ENCODE peak calls at places on chromosomes 1 and 21, in four cellular contexts. B is thoracic aorta, D is hepatocyte, X is adrenal gland. N is an unnamed sample. For H3K27me3, the result is how much of the 10 kb centered on the place peaks cover.

GRCh38 chr1:203628185-203628996 is 1.8 kb downstream of the ATP2B4 start:
- DNase-seq in X (peak), D (peak), B (no peak), N (peak)

GRCh38 chr1:90074137-90074536 is 79.2 kb downstream of the ZNF326 start:
- DNase-seq in X (no peak), B (no peak), D (no peak), N (no peak)

GRCh38 chr1:198679535-198680173 is 40.8 kb downstream of the PTPRC start:
- DNase-seq in B (no peak), X (no peak), D (no peak), N (no peak)

GRCh38 chr21:42518216-42518615 is 4.6 kb downstream of the SLC37A1 start:
- DNase-seq in B (no peak), D (no peak), X (no peak), N (peak)

GRCh38 chr21:41664881-41665765 is 101.7 kb downstream of the RIPK4 start:
- DNase-seq in B (peak), D (no peak), X (no peak), N (no peak)

GRCh38 chr1:92480200-92480812 is 6.4 kb downstream of the GFI1 start:
- DNase-seq in B (no peak), X (no peak), D (peak), N (peak)

GRCh38 chr1:3248416-3249141 is 179.6 kb downstream of the PRDM16 start:
- DNase-seq in X (no peak), D (no peak), B (no peak), N (no peak)

GRCh38 chr1:238063454-238063853 is 172.7 kb upstream of the ZP4 start:
- DNase-seq in B (no peak), D (no peak), X (no peak), N (no peak)

GRCh38 chr1:29029652-29030051 is 94.1 kb downstream of the TMEM200B start:
- DNase-seq in D (no peak), X (no peak), B (no peak), N (no peak)

GRCh38 chr1:154849645-154850131 is 20.4 kb downstream of the KCNN3 start:
- DNase-seq in D (no peak), B (no peak), X (no peak), N (peak)

GRCh38 chr1:41537257-41537656 is 52.8 kb upstream of the EDN2 start:
- DNase-seq in D (no peak), B (no peak), X (no peak), N (no peak)

GRCh38 chr1:181386951-181387350 is 96.4 kb upstream of the CACNA1E start:
- DNase-seq in D (no peak), B (no peak), X (no peak), N (peak)

GRCh38 chr1:11806307-11806936 is 431 bp downstream of the CLCN6 start:
- DNase-seq in B (no peak), D (peak), X (peak), N (peak)

GRCh38 chr1:183323849-183324683 is 94.1 kb downstream of the NMNAT2 start:
- DNase-seq in D (no peak), X (no peak), B (no peak), N (peak)

GRCh38 chr1:108114026-108114599 is 86.0 kb downstream of the SLC25A24 start:
- DNase-seq in X (no peak), B (no peak), D (no peak), N (peak)
- H3K27me3 ChIP-seq in X (under half), B (under half), D (under half), N (under half)

GRCh38 chr1:228440761-228441500 is 24.3 kb upstream of the TRIM17 start:
- DNase-seq in X (no peak), D (no peak), B (no peak), N (no peak)
- H3K27me3 ChIP-seq in X (under half), D (under half), B (under half), N (half or more)

DNA sequence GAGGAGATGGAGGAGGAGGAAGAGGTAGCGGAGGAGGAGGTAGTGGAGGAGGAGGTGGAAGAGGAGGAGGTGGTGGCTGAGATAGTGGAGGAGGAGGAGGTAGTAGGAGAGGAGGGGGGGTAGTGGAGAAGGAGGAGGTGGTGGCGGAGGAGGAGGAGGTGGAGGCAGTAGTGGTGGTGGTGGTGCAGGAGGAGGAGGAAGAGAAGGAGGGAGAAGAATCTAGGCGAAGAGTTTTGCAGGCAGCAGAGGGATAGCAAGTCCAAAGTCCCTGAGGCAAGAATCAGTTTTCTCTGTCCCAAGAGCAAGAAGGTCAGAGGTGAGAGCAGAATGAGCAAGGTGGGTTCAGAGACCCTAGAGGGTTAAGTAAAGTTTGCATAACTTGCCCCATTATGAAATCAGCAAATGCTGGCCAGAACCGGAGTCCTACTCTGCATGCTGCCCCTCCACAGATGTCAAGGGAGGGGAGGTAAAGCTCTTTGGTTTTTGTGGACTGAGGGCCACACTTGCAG is 38.8 kb upstream of the GNPAT start:
- DNase-seq in D (no peak), X (no peak), B (no peak), N (no peak)
- H3K27me3 ChIP-seq in D (under half), X (under half), B (under half), N (under half)

DNA sequence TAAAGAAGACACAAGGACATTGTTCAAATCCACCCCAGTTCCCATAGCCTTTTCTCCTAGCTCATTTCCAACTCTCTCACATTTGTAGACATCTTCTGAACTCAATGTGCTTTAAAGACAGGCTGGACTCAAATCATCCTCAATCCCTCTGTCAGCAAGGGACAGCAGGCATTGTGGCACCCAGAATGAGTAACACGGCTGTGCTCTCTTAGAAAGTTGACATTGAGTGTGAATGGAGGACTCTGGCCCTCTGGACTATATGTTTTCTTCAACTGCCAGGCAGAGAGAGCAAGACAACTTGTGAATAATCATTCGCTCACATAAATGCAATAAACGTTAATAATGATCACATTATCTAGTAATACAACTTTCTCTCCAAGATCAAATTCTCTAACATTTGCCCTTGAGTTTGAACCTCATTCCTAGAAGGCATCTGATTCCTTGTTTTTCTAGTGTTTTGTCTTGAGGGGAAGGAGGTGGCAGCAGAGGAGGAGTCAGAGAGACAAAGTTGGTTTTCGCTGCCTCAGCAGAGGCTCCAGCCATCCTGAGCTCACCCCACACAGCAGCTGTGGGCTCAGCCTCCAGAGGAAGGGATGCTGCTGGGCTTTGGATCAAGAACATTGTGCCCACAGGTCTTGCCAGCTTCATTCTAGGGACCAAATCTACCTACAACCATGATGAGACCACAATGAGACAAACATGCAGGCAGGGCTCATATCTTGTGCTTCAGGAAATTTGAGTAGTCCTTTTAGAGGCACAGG is 85.1 kb downstream of the BCAR3 start:
- DNase-seq in B (no peak), X (no peak), D (no peak), N (no peak)
- H3K27me3 ChIP-seq in B (under half), X (under half), D (under half), N (under half)

GRCh38 chr21:32248616-32249550 is 30.0 kb downstream of the MIS18A start:
- DNase-seq in X (no peak), B (no peak), D (no peak), N (no peak)

GRCh38 chr21:32241434-32241785 is 37.4 kb downstream of the MIS18A start:
- DNase-seq in D (no peak), B (no peak), X (no peak), N (no peak)

GRCh38 chr21:32246571-32246970 is 32.3 kb downstream of the MIS18A start:
- DNase-seq in D (no peak), B (no peak), X (no peak), N (no peak)

GRCh38 chr21:32249551-32250280 is 29.1 kb downstream of the MIS18A start:
- DNase-seq in D (no peak), B (no peak), X (no peak), N (no peak)

GRCh38 chr21:32245971-32246370 is 32.9 kb downstream of the MIS18A start:
- DNase-seq in D (no peak), B (no peak), X (no peak), N (no peak)
- H3K27me3 ChIP-seq in D (under half), B (under half), X (under half), N (under half)

DNA sequence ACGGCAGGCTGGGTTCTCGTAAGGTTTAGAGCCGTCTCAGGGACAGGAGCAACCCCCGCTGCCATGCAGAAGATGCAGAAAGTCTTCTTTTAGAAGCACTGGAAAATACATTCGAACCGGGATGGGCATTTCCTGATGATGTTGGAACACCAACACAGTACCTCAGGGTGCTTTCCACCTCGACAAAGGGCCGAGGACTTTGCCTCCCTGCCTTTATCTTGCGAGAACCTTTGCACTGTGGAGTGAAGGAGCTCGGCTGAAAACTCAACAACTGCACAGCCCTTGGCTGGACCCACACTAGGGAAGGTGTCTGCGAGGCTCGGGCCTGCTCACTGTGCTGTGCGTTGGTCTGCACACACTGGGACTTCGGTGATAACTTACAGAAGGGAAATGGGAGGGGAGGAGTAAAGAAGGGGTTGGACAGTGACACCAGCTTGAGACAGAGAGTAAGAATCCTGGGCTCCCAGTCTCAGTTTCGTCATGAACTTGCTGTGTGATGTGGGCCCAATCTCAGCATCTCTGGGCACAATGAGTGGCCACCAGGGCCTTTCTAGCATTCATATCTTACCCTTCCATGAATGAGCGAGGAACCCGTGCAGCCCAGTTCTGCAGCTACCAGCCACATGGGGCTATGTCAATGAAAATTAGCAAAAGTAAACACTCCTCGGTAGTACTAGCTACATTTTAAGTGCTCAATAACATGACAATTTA is 18.2 kb downstream of the RCAN1 start:
- DNase-seq in D (peak), B (no peak), X (no peak), N (peak)
- H3K27me3 ChIP-seq in D (under half), B (under half), X (under half), N (under half)

GRCh38 chr1:201889092-201889968 is 632 bp downstream of the SHISA4 start:
- DNase-seq in B (no peak), D (no peak), X (no peak), N (peak)

GRCh38 chr1:201890223-201890622 is 1.5 kb downstream of the SHISA4 start:
- DNase-seq in X (no peak), B (no peak), D (no peak), N (no peak)

GRCh38 chr1:201892211-201892610 is 3.5 kb downstream of the SHISA4 start:
- DNase-seq in X (no peak), D (no peak), B (no peak), N (no peak)

GRCh38 chr1:201891451-201892045 is 2.9 kb downstream of the SHISA4 start:
- DNase-seq in X (no peak), D (no peak), B (no peak), N (no peak)

DNA sequence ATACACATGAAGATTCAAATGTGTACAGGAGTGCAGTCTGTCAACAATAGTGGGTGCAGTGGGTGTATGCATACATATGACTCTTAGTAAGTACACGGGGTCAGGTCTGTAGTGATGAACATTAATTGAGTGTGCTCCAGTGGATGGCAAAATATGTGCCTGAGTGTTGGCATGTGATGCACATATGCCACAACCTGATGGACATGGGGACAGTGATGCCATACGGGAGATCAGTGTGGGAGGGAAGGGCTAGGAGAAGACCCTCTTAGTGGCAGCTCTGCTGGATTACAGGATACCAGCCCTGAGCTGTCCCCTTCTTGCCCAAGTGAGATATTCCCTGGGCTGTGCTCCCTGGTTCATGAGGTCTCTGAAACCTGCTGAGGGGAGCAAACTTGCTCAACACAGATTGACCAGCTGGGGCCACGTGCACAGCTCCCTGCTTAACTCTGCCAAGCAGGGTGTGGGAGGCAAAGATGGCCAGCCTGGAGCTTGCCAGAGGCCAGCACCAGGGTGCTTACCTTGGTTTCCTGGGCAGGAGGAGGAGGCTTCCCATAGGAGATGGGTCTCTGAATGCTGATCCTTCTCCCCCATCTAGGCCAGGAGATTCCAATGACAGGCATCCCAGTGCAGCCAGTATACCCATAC is 2.2 kb downstream of the SHISA4 start:
- DNase-seq in X (no peak), B (no peak), D (no peak), N (no peak)
- H3K27me3 ChIP-seq in X (under half), B (under half), D (under half), N (under half)

GRCh38 chr1:30612666-30613065 is 110.7 kb downstream of the MATN1 start:
- DNase-seq in X (no peak), B (no peak), D (no peak), N (no peak)
- H3K27me3 ChIP-seq in X (under half), B (under half), D (under half), N (under half)

N was measured in endodermal cell.